ENCODE peak calls at places on chromosome 11, in four cellular contexts. F is CD4-positive, CD25-positive, alpha-beta regulatory T cell; N is fibroblast of lung; E is tibial nerve. U is an unnamed sample.

GRCh38 chr11:72067676-72068075 is 12.7 kb downstream of the NUMA1 start:
- DNase-seq in F (no peak), N (no peak), E (no peak), U (no peak)

GRCh38 chr11:8102965-8103364 is 22.0 kb downstream of the TUB start:
- DNase-seq in F (no peak), N (no peak), E (no peak), U (no peak)

GRCh38 chr11:47987310-47987709 is 7.0 kb downstream of the PTPRJ start:
- DNase-seq in F (no peak), N (no peak), E (no peak), U (no peak)

GRCh38 chr11:64553554-64554201 is 37.3 kb upstream of the SLC22A12 start:
- DNase-seq in F (peak; percentile 27), N (peak; percentile 19), E (peak; percentile 75), U (no peak)

GRCh38 chr11:90845126-90845525 is 622.3 kb upstream of the CHORDC1 start:
- DNase-seq in F (no peak), N (no peak), E (no peak), U (no peak)

GRCh38 chr11:134126197-134126822 is 57.4 kb downstream of the JAM3 start:
- DNase-seq in F (no peak), N (peak; percentile 92), E (no peak), U (peak; percentile 46)

GRCh38 chr11:43852057-43852636 is 28.5 kb upstream of the ALKBH3 start:
- DNase-seq in F (peak; percentile 78), N (peak; percentile 66), E (peak; percentile 71), U (peak; percentile 77)

GRCh38 chr11:118625036-118625690 is 17.7 kb downstream of the PHLDB1 start:
- DNase-seq in F (no peak), N (no peak), E (no peak), U (no peak)

GRCh38 chr11:61967177-61967923 is at the start of gene FTH1:
- DNase-seq in F (peak; percentile 92), N (peak; percentile 83), E (peak; percentile 86), U (peak; percentile 96)

GRCh38 chr11:61969838-61970452 is 2.5 kb upstream of the FTH1 start:
- DNase-seq in F (peak; percentile 48), N (peak; percentile 80), E (no peak), U (no peak)

GRCh38 chr11:61967924-61968757 is 707 bp upstream of the FTH1 start:
- DNase-seq in F (peak; percentile 67), N (no peak), E (no peak), U (peak; percentile 77)

GRCh38 chr11:61968758-61969390 is 1.4 kb upstream of the FTH1 start:
- DNase-seq in F (no peak), N (no peak), E (no peak), U (peak; percentile 42)

DNA sequence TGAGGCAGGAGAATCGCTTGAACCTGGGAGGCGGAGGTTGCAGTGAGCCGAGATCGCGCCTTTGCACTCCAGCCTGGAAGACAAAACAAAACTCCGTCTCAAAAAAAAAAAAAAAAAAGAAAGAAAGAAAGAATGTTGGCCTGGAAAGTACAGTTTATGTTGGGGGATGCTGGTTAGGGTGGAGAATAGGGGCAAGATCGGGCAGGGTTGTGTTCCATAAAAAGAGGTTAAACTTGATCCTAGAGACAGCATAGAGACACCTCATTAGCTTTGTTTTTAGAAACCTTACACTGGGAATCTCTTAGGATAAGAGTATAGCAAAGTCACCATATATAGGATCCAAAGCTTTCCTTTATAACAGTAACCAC is 1.9 kb upstream of the FTH1 start:
- DNase-seq in F (no peak), N (no peak), E (no peak), U (no peak)
- H3K4me1 ChIP-seq in F (peaks cover 38% of the 10 kb centered on the region), N (peaks cover 39% of the 10 kb centered on the region), E (peaks cover 9% of the 10 kb centered on the region), U (peaks cover 72% of the 10 kb centered on the region)

DNA sequence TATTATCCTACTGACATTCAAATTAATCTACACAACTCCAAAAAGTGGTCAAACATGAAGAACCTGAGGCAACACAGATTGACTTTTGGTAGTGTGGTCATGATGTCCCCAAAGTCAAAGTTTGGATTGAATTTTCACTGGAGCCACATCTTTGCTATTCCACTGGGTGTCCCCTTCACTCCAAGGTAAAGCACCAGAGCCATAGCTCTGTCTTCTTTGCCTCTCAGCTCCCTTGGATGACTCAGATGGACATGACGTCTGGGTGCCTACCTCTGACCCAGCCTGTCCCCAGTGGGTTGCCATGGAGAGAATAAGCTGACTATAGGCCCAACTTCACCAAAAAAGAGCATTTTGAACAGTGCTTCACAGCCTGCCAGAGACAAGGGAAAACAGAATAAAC is 57.4 kb upstream of the ARHGAP42 start:
- DNase-seq in F (no peak), N (no peak), E (no peak), U (no peak)
- H3K27ac ChIP-seq in F (no peak overlapping the region), N (no peak overlapping the region), E (no peak overlapping the region), U (no peak overlapping the region)

DNA sequence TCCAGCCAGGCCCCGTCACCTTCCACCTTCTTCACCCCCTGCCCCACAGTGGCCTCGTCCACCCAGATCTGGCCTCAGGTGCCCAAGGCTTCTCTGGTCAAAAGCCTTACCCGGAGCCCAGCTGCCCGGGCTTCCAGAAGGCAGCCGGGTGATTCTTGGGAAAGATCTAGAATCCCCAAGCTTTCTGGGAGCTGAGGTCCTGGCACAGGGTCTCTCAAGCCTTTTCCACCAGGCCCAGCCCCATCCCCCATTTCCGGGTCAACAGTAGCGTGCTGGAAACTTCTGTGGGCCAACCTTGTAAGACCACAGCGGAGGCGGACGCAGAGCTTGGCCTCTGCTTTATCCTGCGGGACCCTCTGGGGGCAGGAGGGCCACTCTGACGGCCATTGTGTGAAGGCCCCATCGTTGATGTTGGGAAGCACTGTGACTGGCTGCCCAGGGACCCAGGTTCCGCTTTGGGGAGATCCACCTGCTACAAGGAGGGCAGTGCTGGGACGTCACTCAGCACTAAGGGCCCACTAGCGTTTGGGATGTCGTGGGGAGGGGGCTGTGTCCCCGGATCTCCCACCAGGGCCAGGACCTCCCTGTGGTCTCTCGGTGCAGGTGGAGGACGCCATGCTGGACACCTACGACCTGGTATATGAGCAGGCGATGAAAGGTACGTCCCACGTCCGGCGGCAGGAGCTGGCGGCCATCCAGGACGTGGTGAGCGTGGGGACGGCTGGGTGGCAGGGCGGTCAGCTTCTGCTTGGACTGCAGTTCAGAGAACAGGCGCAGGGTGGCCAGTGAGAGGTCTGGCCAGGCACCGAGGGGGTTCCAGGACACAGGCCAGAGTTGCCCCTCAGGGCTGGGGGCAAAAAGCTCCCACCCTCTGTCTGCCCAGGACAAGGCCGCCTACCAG is 11.5 kb downstream of the TSPAN32 start:
- DNase-seq in F (no peak), N (no peak), E (no peak), U (no peak)
- H3K4me1 ChIP-seq in F (peaks cover 4% of the 10 kb centered on the region), N (peaks cover 9% of the 10 kb centered on the region), E (no peaks in the 10 kb centered on the region), U (peaks cover 62% of the 10 kb centered on the region)

GRCh38 chr11:15101072-15101701 is 13.5 kb upstream of the INSC start:
- DNase-seq in F (peak; percentile 49), N (peak; percentile 51), E (peak; percentile 48), U (peak; percentile 63)
- H3K27ac ChIP-seq in F (no peak overlapping the region), N (no peak overlapping the region), E (no peak overlapping the region), U (no peak overlapping the region)

GRCh38 chr11:128305588-128305987 is 281.8 kb downstream of the ETS1 start:
- DNase-seq in F (peak; percentile 69), N (no peak), E (no peak), U (no peak)
- H3K4me1 ChIP-seq in F (peaks cover 73% of the 10 kb centered on the region), N (no peaks in the 10 kb centered on the region), E (no peaks in the 10 kb centered on the region), U (no peaks in the 10 kb centered on the region)

GRCh38 chr11:46117842-46118241 is 3.4 kb downstream of the PHF21A start:
- DNase-seq in F (peak; percentile 29), N (no peak), E (no peak), U (no peak)
- H3K27ac ChIP-seq in F (peak overlapping the region; percentile 84), N (no peak overlapping the region), E (peak overlapping the region; percentile 98), U (no peak overlapping the region)